ENCODE peak calls at places on chromosomes 2 and 18, in six cellular contexts. U is GM10248, M is IMR-90, B is GDM1, Y is NCI-H1436 treated with DMSO at 0.1 percent for 48 hours, A is mesothelial cell of epicardium. O is an unnamed sample.

GRCh38 chr2:236085211-236085610 is 83.0 kb downstream of the GBX2 start:
- DNase-seq in U (no peak), M (no peak), B (no peak), Y (no peak), A (no peak), O (no peak)

GRCh38 chr2:159366538-159366937 is 80.0 kb upstream of the WDSUB1 start:
- DNase-seq in U (no peak), M (peak), B (no peak), Y (no peak), A (no peak), O (no peak)

GRCh38 chr2:240864475-240864874 is 4.1 kb upstream of the AGXT start:
- DNase-seq in U (no peak), M (no peak), B (no peak), Y (no peak), A (no peak), O (no peak)

GRCh38 chr2:36981911-36982310 is 15.6 kb upstream of the STRN start:
- DNase-seq in U (no peak), M (no peak), B (no peak), Y (no peak), A (no peak), O (no peak)

GRCh38 chr2:186687774-186688173 is 6.1 kb upstream of the FAM171B start:
- DNase-seq in U (no peak), M (peak), B (no peak), Y (no peak), A (no peak), O (no peak)

GRCh38 chr2:110903548-110903947 is 171.2 kb downstream of the ACOXL start:
- DNase-seq in U (no peak), M (no peak), B (no peak), Y (no peak), A (no peak), O (no peak)

GRCh38 chr2:167972020-167972419 is 275.4 kb downstream of the STK39 start:
- DNase-seq in U (no peak), M (no peak), B (no peak), Y (no peak), A (no peak), O (no peak)

GRCh38 chr2:65453916-65454315 is 21.5 kb upstream of the SPRED2 start:
- DNase-seq in U (no peak), M (peak), B (no peak), Y (no peak), A (no peak), O (peak)

GRCh38 chr2:241417626-241418025 is 61.5 kb downstream of the FARP2 start:
- DNase-seq in U (no peak), M (no peak), B (no peak), Y (peak), A (no peak), O (no peak)

GRCh38 chr2:61356958-61357350 is 113.9 kb downstream of the USP34 start:
- DNase-seq in U (no peak), M (peak), B (no peak), Y (no peak), A (no peak), O (peak)

GRCh38 chr2:66427219-66427768 is 7.6 kb upstream of the MEIS1 start:
- DNase-seq in U (no peak), M (no peak), B (no peak), Y (no peak), A (no peak), O (no peak)

GRCh38 chr2:95375532-95376221 is 26.8 kb upstream of the FAHD2A start:
- DNase-seq in U (no peak), M (no peak), B (no peak), Y (no peak), A (no peak), O (no peak)

GRCh38 chr2:217356795-217357194 is 496.9 kb upstream of the TNP1 start:
- DNase-seq in U (no peak), M (no peak), B (no peak), Y (no peak), A (no peak), O (no peak)

GRCh38 chr18:9796933-9797549 is 88.7 kb upstream of the TXNDC2 start:
- DNase-seq in U (no peak), M (no peak), B (no peak), Y (no peak), A (no peak), O (no peak)

GRCh38 chr2:128369626-128370467 is 51.2 kb upstream of the HS6ST1 start:
- DNase-seq in U (no peak), M (no peak), B (no peak), Y (no peak), A (no peak), O (no peak)

GRCh38 chr2:172710584-172711024 is 25.0 kb upstream of the RAPGEF4 start:
- DNase-seq in U (peak), M (peak), B (peak), Y (no peak), A (no peak), O (peak)

GRCh38 chr2:45743531-45744391 is 92.3 kb downstream of the PRKCE start:
- DNase-seq in U (no peak), M (peak), B (no peak), Y (no peak), A (no peak), O (peak)

GRCh38 chr18:50748243-50749229 is 71.3 kb downstream of the MRO start:
- DNase-seq in U (no peak), M (no peak), B (no peak), Y (no peak), A (no peak), O (no peak)

GRCh38 chr2:212539145-212539880 is 711 bp upstream of the ERBB4 start:
- DNase-seq in U (peak), M (no peak), B (no peak), Y (no peak), A (no peak), O (no peak)

GRCh38 chr18:40875101-40875500 is 1079.9 kb upstream of the PIK3C3 start:
- DNase-seq in U (no peak), M (no peak), B (no peak), Y (no peak), A (no peak), O (no peak)

GRCh38 chr18:11889284-11889683 is 18.8 kb downstream of the MPPE1 start:
- DNase-seq in U (no peak), M (no peak), B (no peak), Y (no peak), A (no peak), O (no peak)

GRCh38 chr2:229947544-229947943 is 25.2 kb downstream of the FBXO36 start:
- DNase-seq in U (peak), M (no peak), B (no peak), Y (no peak), A (no peak), O (no peak)

GRCh38 chr2:235900631-235901030 is 267.6 kb downstream of the GBX2 start:
- DNase-seq in U (no peak), M (peak), B (no peak), Y (no peak), A (no peak), O (no peak)

GRCh38 chr2:191927991-191928390 is 81.1 kb upstream of the CAVIN2 start:
- DNase-seq in U (no peak), M (peak), B (no peak), Y (no peak), A (no peak), O (no peak)

GRCh38 chr2:17936599-17936998 is 58.1 kb downstream of the KCNS3 start:
- DNase-seq in U (no peak), M (no peak), B (no peak), Y (no peak), A (no peak), O (no peak)

GRCh38 chr18:36162981-36163380 is 24.3 kb upstream of the MOCOS start:
- DNase-seq in U (no peak), M (peak), B (no peak), Y (no peak), A (no peak), O (no peak)

GRCh38 chr2:106020032-106020431 is 174.1 kb downstream of the UXS1 start:
- DNase-seq in U (no peak), M (peak), B (no peak), Y (no peak), A (no peak), O (no peak)

GRCh38 chr2:88658890-88659881 is 31.9 kb upstream of the EIF2AK3 start:
- DNase-seq in U (no peak), M (peak), B (no peak), Y (no peak), A (no peak), O (peak)

GRCh38 chr2:226031962-226032441 is 632.5 kb downstream of the NYAP2 start:
- DNase-seq in U (no peak), M (peak), B (no peak), Y (no peak), A (no peak), O (peak)

GRCh38 chr2:179298666-179299065 is 34.0 kb upstream of the SESTD1 start:
- DNase-seq in U (no peak), M (no peak), B (no peak), Y (no peak), A (no peak), O (no peak)

O was measured in HFFc6.